ENCODE peak calls at places on chromosomes 2 and 18, in eight cellular contexts. K is HCT116, Q is AG09309, Y is astrocyte of the spinal cord, J is suprapubic skin, O is dorsolateral prefrontal cortex, S is psoas muscle, I is choroid plexus epithelial cell. G is an unnamed sample.

GRCh38 chr2:60496475-60496874 is 57.0 kb downstream of the BCL11A start:
- DNase-seq in K (no peak), Q (no peak), Y (no peak), J (no peak), O (no peak), S (no peak), I (peak; percentile 36), G (no peak)

GRCh38 chr2:117902933-117903332 is 88.4 kb downstream of the DDX18 start:
- DNase-seq in K (no peak), Q (no peak), Y (no peak), J (no peak), O (no peak), S (no peak), I (no peak), G (no peak)

GRCh38 chr18:55076643-55077218 is 117.5 kb upstream of the CCDC68 start:
- DNase-seq in K (no peak), Q (no peak), Y (peak; percentile 47), J (no peak), O (no peak), S (no peak), I (no peak), G (no peak)

GRCh38 chr2:205931388-205931787 is 154.6 kb downstream of the INO80D start:
- DNase-seq in K (no peak), Q (no peak), Y (no peak), J (no peak), O (no peak), S (no peak), I (no peak), G (no peak)

GRCh38 chr2:38960609-38961320 is 71.1 kb downstream of the ARHGEF33 start:
- DNase-seq in K (no peak), Q (no peak), Y (no peak), J (no peak), O (no peak), S (no peak), I (no peak), G (no peak)

GRCh38 chr2:112482309-112483046 is 522 bp downstream of the TTL start:
- DNase-seq in K (no peak), Q (no peak), Y (peak; percentile 44), J (no peak), O (peak; percentile 61), S (peak; percentile 66), I (peak; percentile 47), G (peak; percentile 48)

GRCh38 chr18:32847719-32848118 is 74.9 kb upstream of the KLHL14 start:
- DNase-seq in K (no peak), Q (no peak), Y (no peak), J (no peak), O (no peak), S (no peak), I (peak; percentile 5), G (no peak)

GRCh38 chr2:206004004-206004693 is 81.8 kb downstream of the INO80D start:
- DNase-seq in K (peak; percentile 6), Q (no peak), Y (no peak), J (no peak), O (no peak), S (no peak), I (peak; percentile 37), G (peak; percentile 15)

GRCh38 chr2:133819906-133820305 is 251.6 kb upstream of the NCKAP5 start:
- DNase-seq in K (no peak), Q (no peak), Y (peak; percentile 56), J (no peak), O (no peak), S (no peak), I (peak; percentile 48), G (peak; percentile 46)
- TF ChIP-seq CTCF in K (no peak), Q (no peak), Y (no peak), J (no peak), O (no peak), S (no peak), I (peak; percentile 28), G (no peak)

GRCh38 chr2:239400907-239401449 is at the start of gene HDAC4:
- DNase-seq in K (peak; percentile 95), Q (peak; percentile 96), Y (peak; percentile 99), J (peak; percentile 100), O (peak; percentile 100), S (peak; percentile 100), I (peak; percentile 99), G (peak; percentile 100)
- H3K4me3 ChIP-seq in K (peak within 1 kb of the TSS; percentile 67), Q (peak within 1 kb of the TSS; percentile 90), Y (peak within 1 kb of the TSS; percentile 90), J (peak within 1 kb of the TSS; percentile 70), O (peak within 1 kb of the TSS; percentile 86), S (peak within 1 kb of the TSS; percentile 79), I (peak within 1 kb of the TSS; percentile 98), G (peak within 1 kb of the TSS; percentile 79)

GRCh38 chr2:82819936-82820335 is 1639.1 kb downstream of the SUCLG1 start:
- DNase-seq in K (no peak), Q (no peak), Y (no peak), J (no peak), O (no peak), S (no peak), I (no peak), G (no peak)

GRCh38 chr2:82825410-82826090 is 1633.5 kb downstream of the SUCLG1 start:
- DNase-seq in K (no peak), Q (no peak), Y (no peak), J (no peak), O (no peak), S (no peak), I (no peak), G (no peak)

GRCh38 chr2:82827426-82827825 is 1631.7 kb downstream of the SUCLG1 start:
- DNase-seq in K (no peak), Q (no peak), Y (no peak), J (no peak), O (no peak), S (no peak), I (no peak), G (no peak)

DNA sequence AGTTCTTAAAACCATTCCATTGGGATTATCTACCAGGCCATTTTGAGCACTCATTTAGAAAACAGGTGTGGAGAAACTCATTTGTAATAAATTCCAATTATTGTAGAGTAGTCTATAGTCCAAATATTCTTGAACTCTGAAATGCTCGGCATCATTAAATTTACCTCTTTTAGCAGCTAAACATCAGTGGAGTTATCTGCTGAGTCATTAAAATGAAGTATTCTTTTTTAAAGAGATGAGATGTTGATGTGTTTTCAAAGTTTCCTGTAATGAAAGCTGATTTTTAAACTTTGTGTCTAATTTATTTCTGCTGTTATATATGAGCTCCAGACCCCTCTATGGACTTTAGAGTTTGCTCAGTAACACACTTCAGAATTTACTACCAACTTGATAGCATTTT is 1635.2 kb downstream of the SUCLG1 start:
- DNase-seq in K (no peak), Q (no peak), Y (no peak), J (no peak), O (no peak), S (no peak), I (no peak), G (no peak)
- TF ChIP-seq CTCF in K (no peak), Q (no peak), Y (no peak), J (no peak), O (no peak), S (no peak), I (no peak), G (no peak)

GRCh38 chr2:43636616-43637015 is 444 bp upstream of the PLEKHH2 start:
- DNase-seq in K (no peak), Q (no peak), Y (no peak), J (no peak), O (no peak), S (no peak), I (no peak), G (no peak)
- H3K4me3 ChIP-seq in K (peak overlapping the region; percentile 67), Q (peak overlapping the region; percentile 80), Y (peak overlapping the region; percentile 57), J (peak overlapping the region; percentile 73), O (peak overlapping the region; percentile 76), S (peak overlapping the region; percentile 77), I (peak overlapping the region; percentile 76), G (peak overlapping the region; percentile 69)

GRCh38 chr2:225270861-225271260 is 128.6 kb upstream of the NYAP2 start:
- DNase-seq in K (peak; percentile 75), Q (no peak), Y (peak; percentile 76), J (no peak), O (no peak), S (no peak), I (peak; percentile 82), G (peak; percentile 78)
- TF ChIP-seq CTCF in K (no peak), Q (no peak), Y (peak; percentile 11), J (no peak), O (no peak), S (no peak), I (peak; percentile 42), G (peak; percentile 35)

DNA sequence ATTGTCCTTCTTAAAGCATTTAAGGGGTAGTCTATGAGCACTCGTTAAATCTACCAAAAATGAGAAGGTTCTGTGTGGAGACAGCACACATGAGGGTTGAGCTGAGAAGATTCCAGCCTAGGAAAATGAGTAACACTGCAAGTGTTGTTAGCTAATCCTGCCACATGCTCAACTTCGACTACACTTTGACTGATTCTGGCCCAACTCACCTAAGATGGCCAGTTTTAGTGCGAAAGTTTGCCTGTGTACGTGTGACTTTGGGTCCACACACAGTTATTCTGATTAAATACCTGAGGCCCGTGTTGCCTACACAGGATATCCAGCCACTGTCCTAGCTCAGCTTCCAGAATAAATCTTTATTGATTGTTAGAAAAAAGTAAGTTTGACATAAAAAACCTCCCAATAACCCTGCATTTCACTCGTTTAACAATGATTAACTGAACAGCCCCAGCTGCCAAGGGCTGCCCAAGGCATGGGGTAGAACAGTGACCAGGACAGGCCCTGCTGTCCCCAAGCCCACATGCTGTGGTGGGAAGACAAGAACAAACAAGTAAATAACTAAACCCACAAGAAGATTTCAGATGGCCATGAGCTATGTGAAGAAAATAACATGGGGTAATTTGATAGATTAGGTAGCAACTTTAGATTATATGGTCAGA is 14.7 kb upstream of the CERS6 start:
- DNase-seq in K (no peak), Q (no peak), Y (no peak), J (no peak), O (no peak), S (no peak), I (no peak), G (no peak)
- H3K4me3 ChIP-seq in K (no peak overlapping the region), Q (no peak overlapping the region), Y (no peak overlapping the region), J (no peak overlapping the region), O (no peak overlapping the region), S (no peak overlapping the region), I (no peak overlapping the region), G (no peak overlapping the region)

GRCh38 chr2:123935405-123935804 is 89.7 kb upstream of the CNTNAP5 start:
- DNase-seq in K (no peak), Q (no peak), Y (no peak), J (no peak), O (no peak), S (no peak), I (no peak), G (no peak)
- TF ChIP-seq CTCF in K (no peak), Q (no peak), Y (no peak), J (no peak), O (no peak), S (no peak), I (no peak), G (no peak)